ENCODE peak calls at places on chromosomes 12 and 14, in five cellular contexts. G is neural progenitor cell, L is gastrocnemius medialis, T is astrocyte of the spinal cord, I is tibial nerve. D is an unnamed sample.

GRCh38 chr14:71465316-71465715 is 466.9 kb upstream of the RGS6 start:
- DNase-seq in G (no peak), L (no peak), T (no peak), I (no peak), D (peak)

GRCh38 chr14:59202031-59202430 is 13.6 kb downstream of the DAAM1 start:
- DNase-seq in G (no peak), L (no peak), T (no peak), I (no peak), D (no peak)

GRCh38 chr12:109239691-109240090 is 69.4 kb downstream of the FOXN4 start:
- DNase-seq in G (no peak), L (no peak), T (no peak), I (no peak), D (no peak)

GRCh38 chr14:92973265-92973797 is 50.4 kb downstream of the CHGA start:
- DNase-seq in G (peak), L (peak), T (peak), I (peak), D (peak)

GRCh38 chr14:37594238-37594915 is 672 bp downstream of the FOXA1 start:
- DNase-seq in G (peak), L (no peak), T (peak), I (peak), D (peak)

GRCh38 chr14:88863167-88863566 is 38.7 kb downstream of the TTC8 start:
- DNase-seq in G (no peak), L (no peak), T (no peak), I (no peak), D (no peak)

GRCh38 chr14:61121293-61121897 is 140.3 kb downstream of the SLC38A6 start:
- DNase-seq in G (no peak), L (no peak), T (no peak), I (no peak), D (no peak)

GRCh38 chr12:91239497-91239896 is 56.9 kb upstream of the DCN start:
- DNase-seq in G (no peak), L (no peak), T (no peak), I (peak), D (peak)

GRCh38 chr12:90280033-90280432 is 571.4 kb upstream of the ATP2B1 start:
- DNase-seq in G (no peak), L (no peak), T (peak), I (no peak), D (peak)

GRCh38 chr14:65348137-65348536 is 64.4 kb upstream of the FUT8 start:
- DNase-seq in G (no peak), L (no peak), T (no peak), I (no peak), D (no peak)

GRCh38 chr12:9636150-9636549 is 28.4 kb upstream of the KLRB1 start:
- DNase-seq in G (no peak), L (no peak), T (no peak), I (no peak), D (no peak)

GRCh38 chr12:95633671-95634465 is 82.6 kb upstream of the USP44 start:
- DNase-seq in G (no peak), L (no peak), T (peak), I (peak), D (peak)

GRCh38 chr12:48004039-48004940 is at the start of gene COL2A1:
- DNase-seq in G (peak), L (no peak), T (peak), I (no peak), D (no peak)

GRCh38 chr12:48002179-48002601 is 2.1 kb downstream of the COL2A1 start:
- DNase-seq in G (peak), L (no peak), T (no peak), I (no peak), D (no peak)

GRCh38 chr12:48002773-48003218 is 1.5 kb downstream of the COL2A1 start:
- DNase-seq in G (peak), L (no peak), T (peak), I (no peak), D (peak)

GRCh38 chr12:48004941-48005749 is 869 bp upstream of the COL2A1 start:
- DNase-seq in G (peak), L (no peak), T (no peak), I (no peak), D (no peak)

DNA sequence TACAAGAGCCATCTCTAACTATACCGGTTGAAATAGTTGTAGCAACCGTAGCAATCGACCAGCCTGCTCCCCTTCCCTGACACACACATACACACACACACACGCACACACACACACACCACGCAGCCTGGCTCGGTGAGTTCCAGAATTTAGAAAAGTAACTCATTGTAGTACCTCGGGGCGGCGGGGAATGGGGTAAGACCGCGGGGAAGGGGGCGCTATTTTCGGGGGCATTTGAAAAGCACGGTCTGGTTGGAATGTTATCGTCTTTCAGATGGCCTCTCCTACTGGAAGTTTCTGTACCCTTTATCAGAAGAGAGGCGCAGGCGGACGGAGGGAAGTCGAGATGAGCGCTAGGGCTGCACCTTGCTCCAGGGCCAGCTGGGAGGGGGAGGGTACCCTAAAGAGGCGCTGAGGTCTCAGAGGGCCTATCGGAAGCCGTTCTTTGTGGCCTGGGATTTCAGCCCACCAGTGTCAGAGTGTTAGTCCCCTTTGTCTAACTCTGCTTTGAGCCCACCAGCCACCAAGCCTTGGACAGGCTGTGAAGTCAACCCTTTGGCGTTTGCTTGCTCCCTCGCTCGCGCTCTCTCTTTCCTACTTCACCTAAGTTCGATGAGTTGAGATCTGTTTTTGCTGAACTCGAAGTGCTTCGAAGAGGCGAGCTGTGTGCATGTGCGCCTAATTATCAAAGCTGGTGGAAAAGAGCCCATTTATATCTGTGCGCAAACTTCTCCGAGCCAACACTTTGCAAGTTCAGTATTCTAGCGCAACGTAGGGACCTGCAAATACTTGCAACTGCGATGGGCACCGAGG is 844 bp downstream of the COL2A1 start:
- DNase-seq in G (peak), L (no peak), T (peak), I (no peak), D (no peak)
- H3K4me3 ChIP-seq in G (peak), L (peak), T (no peak), I (peak), D (no peak)

DNA sequence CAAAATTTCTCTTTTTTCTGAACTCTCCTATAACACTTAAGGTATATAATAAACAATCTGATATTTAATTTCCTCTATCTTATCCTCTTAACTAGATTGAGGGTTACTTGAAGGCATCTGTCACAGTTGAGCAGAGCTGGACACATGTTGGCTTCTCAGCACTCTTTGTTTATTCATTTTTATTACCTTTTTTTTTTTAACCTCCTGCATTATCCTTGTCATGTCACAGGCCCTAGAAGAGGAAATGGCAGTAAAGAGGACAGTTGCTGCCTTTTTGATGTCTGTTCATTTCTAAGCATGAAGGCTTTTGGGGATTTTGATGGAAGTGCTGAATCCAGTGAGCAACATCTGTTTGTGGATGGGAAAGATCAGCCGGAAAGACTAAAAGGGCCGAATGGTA is 32.5 kb upstream of the EVL start:
- DNase-seq in G (no peak), L (no peak), T (no peak), I (no peak), D (no peak)
- H3K4me3 ChIP-seq in G (no peak), L (no peak), T (no peak), I (no peak), D (no peak)

GRCh38 chr14:34231626-34232025 is 230.4 kb downstream of the SPTSSA start:
- DNase-seq in G (no peak), L (peak), T (peak), I (peak), D (no peak)

GRCh38 chr14:34228663-34229001 is 233.4 kb downstream of the SPTSSA start:
- DNase-seq in G (no peak), L (no peak), T (no peak), I (no peak), D (no peak)

GRCh38 chr14:34229140-34229539 is 232.9 kb downstream of the SPTSSA start:
- DNase-seq in G (no peak), L (no peak), T (no peak), I (no peak), D (no peak)

GRCh38 chr14:34224221-34224620 is 237.8 kb downstream of the SPTSSA start:
- DNase-seq in G (no peak), L (no peak), T (no peak), I (no peak), D (no peak)

GRCh38 chr14:34227834-34228662 is 234.0 kb downstream of the SPTSSA start:
- DNase-seq in G (peak), L (peak), T (peak), I (peak), D (peak)
- H3K4me3 ChIP-seq in G (peak), L (no peak), T (no peak), I (no peak), D (no peak)

GRCh38 chr12:125431516-125431915 is 366.3 kb downstream of the AACS start:
- DNase-seq in G (no peak), L (no peak), T (no peak), I (no peak), D (no peak)
- H3K4me3 ChIP-seq in G (no peak), L (no peak), T (no peak), I (no peak), D (no peak)

GRCh38 chr12:26149963-26150362 is 25.1 kb upstream of the BHLHE41 start:
- DNase-seq in G (no peak), L (no peak), T (no peak), I (no peak), D (no peak)

GRCh38 chr12:26156201-26156871 is 31.5 kb upstream of the BHLHE41 start:
- DNase-seq in G (no peak), L (no peak), T (no peak), I (no peak), D (no peak)

GRCh38 chr12:26152507-26153102 is 27.8 kb upstream of the BHLHE41 start:
- DNase-seq in G (no peak), L (no peak), T (no peak), I (no peak), D (no peak)

GRCh38 chr12:26153421-26154154 is 28.8 kb upstream of the BHLHE41 start:
- DNase-seq in G (no peak), L (peak), T (peak), I (no peak), D (peak)

DNA sequence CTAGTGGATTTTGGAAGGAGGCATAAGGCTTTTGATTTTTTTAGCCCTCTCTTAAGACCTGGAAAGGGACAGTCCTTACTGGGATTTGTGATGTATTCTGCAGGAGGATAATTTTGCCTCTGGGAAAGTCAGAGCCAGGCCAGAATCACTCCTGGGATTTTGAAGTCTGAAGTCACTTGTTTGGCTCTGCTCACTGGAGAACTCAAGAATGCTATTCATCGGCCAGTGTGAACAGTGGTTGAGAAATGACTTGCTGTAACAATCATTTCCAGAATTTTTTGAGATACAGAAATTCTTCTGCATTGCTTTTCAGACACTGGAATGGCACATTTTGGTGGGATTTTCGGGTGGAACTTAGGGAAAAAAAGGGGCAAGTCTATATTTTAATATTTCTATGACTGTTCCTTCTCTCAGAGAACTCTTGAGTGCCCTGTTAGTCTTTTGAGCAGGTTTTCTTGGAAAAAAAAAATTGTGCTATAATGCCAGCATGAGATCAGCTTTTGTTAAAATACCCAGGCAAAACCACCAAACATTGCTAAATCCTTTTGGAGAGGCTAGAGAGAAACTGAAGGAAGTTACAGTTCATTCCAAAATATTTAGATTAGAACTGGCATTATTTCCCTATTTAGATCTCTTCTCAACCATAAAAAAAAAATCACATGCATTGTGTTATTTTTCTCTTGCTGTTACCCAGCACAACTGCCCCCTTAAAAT is 26.1 kb upstream of the BHLHE41 start:
- DNase-seq in G (no peak), L (no peak), T (peak), I (peak), D (peak)
- H3K4me3 ChIP-seq in G (no peak), L (no peak), T (no peak), I (no peak), D (no peak)

GRCh38 chr14:97706814-97707213 is 909.6 kb downstream of the VRK1 start:
- DNase-seq in G (no peak), L (no peak), T (no peak), I (no peak), D (no peak)
- H3K4me3 ChIP-seq in G (no peak), L (no peak), T (no peak), I (no peak), D (no peak)